ENCODE peak calls at places on chromosomes 5 and 9, in six cellular contexts. Q is MM.1S, P is AG04450, G is psoas muscle, I is body of pancreas, X is left ventricle myocardium inferior. A is an unnamed sample.

GRCh38 chr9:13033959-13034695 is 245.4 kb downstream of the MPDZ start:
- DNase-seq in I (peak), Q (peak), G (peak), X (peak), P (peak), A (peak)

GRCh38 chr9:107227696-107228258 is 55.3 kb upstream of the RAD23B start:
- DNase-seq in X (no peak), P (no peak), I (no peak), Q (no peak), G (no peak), A (no peak)

GRCh38 chr5:159208508-159209437 is 580 bp downstream of the RNF145 start:
- DNase-seq in Q (no peak), P (no peak), I (peak), X (peak), G (peak), A (no peak)

GRCh38 chr9:136423432-136424146 is 13.1 kb downstream of the PMPCA start:
- DNase-seq in X (no peak), G (no peak), P (no peak), Q (no peak), I (no peak), A (no peak)

GRCh38 chr5:107615173-107615856 is 55.4 kb downstream of the EFNA5 start:
- DNase-seq in I (no peak), G (no peak), P (no peak), Q (no peak), X (no peak), A (no peak)

GRCh38 chr5:137819768-137820167 is 47.9 kb upstream of the MYOT start:
- DNase-seq in P (no peak), G (no peak), I (no peak), X (no peak), Q (no peak), A (no peak)

GRCh38 chr9:134476256-134476941 is 150.1 kb downstream of the RXRA start:
- DNase-seq in P (no peak), I (no peak), X (no peak), G (no peak), Q (no peak), A (no peak)

GRCh38 chr9:72894342-72894741 is 58.5 kb downstream of the ALDH1A1 start:
- DNase-seq in G (no peak), I (no peak), Q (no peak), P (no peak), X (no peak), A (peak)

GRCh38 chr9:96644137-96644536 is 11.0 kb downstream of the PRXL2C start:
- DNase-seq in Q (no peak), G (no peak), X (no peak), I (no peak), P (no peak), A (no peak)

GRCh38 chr5:96952118-96952750 is 16.4 kb downstream of the LNPEP start:
- DNase-seq in X (no peak), G (no peak), I (no peak), Q (no peak), P (no peak), A (no peak)

GRCh38 chr9:85040141-85040540 is 370.6 kb downstream of the NTRK2 start:
- DNase-seq in P (no peak), I (no peak), Q (no peak), G (no peak), X (no peak), A (no peak)

GRCh38 chr5:33788922-33789321 is 102.9 kb downstream of the ADAMTS12 start:
- DNase-seq in I (no peak), X (no peak), G (no peak), P (peak), Q (no peak), A (peak)

GRCh38 chr5:91018185-91018584 is 364.9 kb downstream of the ARRDC3 start:
- DNase-seq in G (no peak), I (no peak), P (no peak), X (no peak), Q (no peak), A (no peak)
- H3K4me3 ChIP-seq in G (peak), I (no peak), P (no peak), X (no peak), Q (no peak), A (no peak)

DNA sequence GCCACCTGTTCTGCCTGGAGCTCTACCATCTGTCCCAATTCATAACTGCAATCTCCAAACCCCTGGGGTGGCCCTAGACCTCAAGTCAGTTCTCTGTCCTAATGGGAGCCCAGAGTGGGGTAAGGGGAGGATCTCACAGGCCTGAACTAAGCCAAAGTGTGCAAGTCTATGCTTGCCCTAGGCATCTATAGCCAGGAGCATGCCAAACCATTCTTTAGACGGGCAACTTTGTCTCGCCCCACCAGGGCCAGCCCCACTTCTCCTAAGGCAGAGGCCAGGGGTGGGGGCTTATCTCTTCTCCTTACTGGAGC is 3.3 kb downstream of the ACSL6 start:
- DNase-seq in I (no peak), P (no peak), G (no peak), X (no peak), Q (no peak), A (no peak)
- TF ChIP-seq CTCF in I (no peak), P (no peak), G (no peak), X (no peak), Q (no peak), A (no peak)

DNA sequence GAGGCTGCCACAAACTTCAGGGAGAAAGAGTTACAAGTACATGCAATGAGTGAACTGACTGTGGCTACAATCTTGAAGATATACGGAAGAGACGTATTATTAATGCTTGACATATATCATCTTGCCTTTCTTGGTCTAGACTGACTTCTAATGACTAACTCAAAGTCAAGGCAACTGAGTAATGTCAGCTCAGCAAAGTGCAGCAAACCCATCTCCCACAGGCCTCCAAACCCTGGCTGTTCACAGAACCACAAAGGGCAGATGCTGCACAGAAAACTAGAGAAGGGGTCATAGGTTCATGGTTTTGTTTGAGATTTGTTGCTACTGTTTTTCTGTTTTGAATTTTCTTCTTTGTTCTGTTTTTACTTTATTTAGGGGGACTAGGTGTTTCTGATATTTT is 21.0 kb downstream of the IL7R start:
- DNase-seq in Q (no peak), P (no peak), I (no peak), G (no peak), X (no peak), A (no peak)
- H3K4me3 ChIP-seq in Q (no peak), P (no peak), I (no peak), G (no peak), X (no peak), A (no peak)

DNA sequence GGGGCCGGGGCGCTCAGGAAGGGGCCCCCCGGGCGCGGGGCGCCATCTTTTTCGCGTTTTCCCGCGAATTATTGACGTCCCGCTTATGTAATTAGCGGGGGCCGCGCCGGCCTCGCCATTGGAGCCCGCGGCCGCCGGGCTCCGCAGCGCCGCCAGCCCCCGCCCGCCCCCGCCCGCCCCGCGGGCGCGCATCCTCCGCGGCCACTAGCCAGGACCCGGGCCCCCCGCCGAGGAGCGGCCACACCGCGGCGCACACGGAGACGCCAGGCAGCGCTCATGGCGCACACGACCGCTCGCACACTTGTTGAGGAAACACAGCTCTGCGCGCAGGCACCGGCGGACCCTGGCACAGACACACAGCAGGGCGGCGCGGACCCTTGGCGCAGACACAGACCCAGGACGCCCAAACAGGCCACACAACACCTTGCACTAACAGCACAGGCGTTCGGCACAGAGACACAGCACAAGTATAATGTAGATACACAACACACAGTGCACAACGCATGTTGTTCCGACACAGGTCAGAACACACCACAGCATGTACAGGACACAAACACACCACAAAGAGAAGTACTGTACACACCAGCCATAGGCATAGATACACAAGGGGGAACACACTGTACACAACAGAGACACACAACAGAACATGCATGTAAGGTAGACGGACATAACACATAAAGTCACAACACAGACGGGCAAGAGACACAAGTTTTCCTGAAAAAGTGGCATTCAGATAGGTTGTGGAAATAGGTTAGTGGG is 467 bp upstream of the PHF19 start:
- DNase-seq in G (peak), X (peak), Q (peak), I (peak), P (no peak), A (no peak)
- TF ChIP-seq CTCF in G (no peak), X (peak), Q (peak), I (no peak), P (peak), A (no peak)

DNA sequence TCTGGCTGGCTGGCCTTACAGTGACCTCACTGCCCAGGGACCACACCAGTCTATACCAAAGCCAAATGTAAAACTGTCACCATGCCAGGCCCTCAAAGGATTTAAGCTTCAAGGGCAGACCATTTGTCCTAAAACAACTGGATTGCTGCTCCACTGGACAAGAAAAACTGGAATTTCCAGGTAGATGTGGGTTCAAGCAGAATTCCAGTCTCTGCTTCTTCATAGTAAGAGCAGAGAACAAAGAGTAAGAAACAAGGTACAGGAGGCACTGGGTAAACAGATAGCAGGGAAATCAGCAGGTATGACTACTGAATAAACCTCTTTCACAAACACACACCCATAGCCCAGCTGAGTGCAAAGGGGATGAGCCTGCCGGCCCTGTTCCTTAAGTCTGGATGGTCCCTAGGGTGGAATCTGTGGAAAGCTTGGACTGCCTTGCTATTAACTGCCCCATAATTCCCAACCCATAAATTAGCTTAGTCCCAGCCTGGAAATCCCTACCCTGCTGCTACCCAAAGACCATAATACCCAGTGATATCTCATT is 5.5 kb downstream of the B4GALT1 start:
- DNase-seq in Q (no peak), P (no peak), G (no peak), I (peak), X (no peak), A (no peak)
- H3K4me3 ChIP-seq in Q (no peak), P (peak), G (peak), I (no peak), X (peak), A (peak)

GRCh38 chr9:92706218-92706940 is 36.4 kb upstream of the IPPK start:
- DNase-seq in I (no peak), P (no peak), Q (peak), G (no peak), X (no peak), A (no peak)
- TF ChIP-seq CTCF in I (peak), P (peak), Q (peak), G (peak), X (peak), A (peak)

DNA sequence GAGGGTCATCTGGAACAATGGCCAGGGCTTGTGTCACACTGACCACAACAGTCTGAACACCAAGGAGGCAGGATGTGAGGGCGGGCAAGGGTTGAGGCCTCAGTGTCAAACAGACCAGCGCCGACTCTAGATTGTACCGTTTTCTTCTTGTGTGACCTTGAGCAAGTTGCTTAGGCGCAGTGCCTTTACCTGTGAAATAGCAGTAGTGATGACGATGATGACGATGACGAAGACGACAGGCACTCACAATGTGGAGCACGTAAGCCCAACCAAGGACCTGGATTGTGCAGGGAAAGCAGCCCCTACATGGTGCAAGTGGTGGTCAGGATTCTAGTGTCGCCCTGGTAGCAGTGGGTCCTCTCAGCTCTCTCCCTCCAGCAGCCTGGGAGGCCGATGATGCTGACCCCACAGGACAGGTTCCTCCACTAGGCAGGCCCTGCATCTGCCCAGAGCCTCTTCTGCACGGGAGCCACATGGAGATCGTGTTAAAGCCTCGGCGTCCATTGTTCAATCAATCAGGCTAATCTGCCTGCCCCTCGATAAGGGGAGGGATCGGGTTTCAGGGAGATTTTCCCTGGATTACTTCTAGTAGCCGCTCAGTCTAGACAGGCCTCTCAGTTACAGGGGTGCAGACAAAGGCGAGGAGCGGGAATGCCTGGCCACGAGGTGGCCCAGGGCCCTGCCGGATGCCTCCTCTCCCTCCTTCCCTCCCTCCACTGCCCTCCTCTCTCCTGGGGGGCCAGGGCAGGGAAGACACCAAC is 91.7 kb downstream of the MACROH2A1 start:
- DNase-seq in G (no peak), Q (no peak), X (no peak), I (no peak), P (no peak), A (no peak)
- H3K4me3 ChIP-seq in G (no peak), Q (no peak), X (no peak), I (no peak), P (no peak), A (no peak)

DNA sequence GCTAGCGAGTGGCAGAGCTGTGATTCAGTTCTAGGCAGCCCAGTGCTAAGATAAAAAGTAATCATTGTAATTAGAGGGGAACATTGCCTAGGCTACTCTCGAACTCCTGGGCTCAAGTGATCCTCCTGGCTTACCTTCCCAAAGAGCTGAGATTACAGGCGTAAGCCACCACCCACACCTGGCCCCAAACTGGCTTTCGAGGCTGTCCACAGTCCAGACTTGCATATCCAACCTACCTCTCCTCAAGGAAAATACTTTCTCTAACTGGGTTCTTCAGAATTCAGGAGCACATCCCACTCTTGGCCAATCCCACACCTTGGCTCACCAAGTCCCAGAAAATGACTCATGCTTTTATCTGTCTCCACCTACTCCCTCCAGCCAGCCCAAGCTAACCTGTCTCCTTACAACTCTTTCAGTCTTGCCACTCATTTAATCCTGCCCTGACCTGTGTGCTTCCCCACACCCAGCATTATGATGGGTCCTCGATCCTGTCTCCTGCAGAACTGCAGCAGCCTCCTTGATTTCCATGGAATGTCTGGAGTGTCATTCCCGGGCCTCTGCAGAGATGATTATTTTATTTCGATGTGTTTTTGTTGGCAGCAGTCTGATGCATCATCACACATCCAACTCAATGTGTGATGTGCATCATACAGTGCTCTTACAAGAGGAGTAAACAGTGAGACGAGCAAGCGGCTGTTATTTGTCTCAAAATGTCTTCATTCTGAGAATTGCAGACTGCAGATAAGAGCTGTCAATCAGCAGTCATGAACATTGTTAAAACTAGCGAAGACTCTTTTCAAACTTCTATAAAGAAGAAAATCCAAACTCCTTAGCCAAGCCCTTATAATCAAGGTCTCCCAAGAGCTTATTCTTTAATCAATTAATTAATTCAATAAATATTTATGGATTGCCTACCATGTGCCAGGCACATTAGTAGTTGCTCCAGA is 167.3 kb downstream of the SEC61B start:
- DNase-seq in P (no peak), I (no peak), X (no peak), Q (no peak), G (no peak), A (no peak)
- TF ChIP-seq CTCF in P (no peak), I (no peak), X (no peak), Q (no peak), G (no peak), A (no peak)

GRCh38 chr5:173318338-173318737 is 9.9 kb downstream of the STC2 start:
- DNase-seq in X (no peak), Q (no peak), P (no peak), G (no peak), I (no peak), A (no peak)
- H3K4me3 ChIP-seq in X (no peak), Q (no peak), P (no peak), G (no peak), I (no peak), A (no peak)

GRCh38 chr5:81854485-81854884 is 103.6 kb upstream of the SSBP2 start:
- DNase-seq in I (no peak), G (no peak), X (no peak), Q (peak), P (no peak), A (no peak)

GRCh38 chr5:81855576-81855975 is 104.7 kb upstream of the SSBP2 start:
- DNase-seq in I (no peak), G (no peak), X (no peak), Q (no peak), P (no peak), A (no peak)

GRCh38 chr5:81853005-81853357 is 102.1 kb upstream of the SSBP2 start:
- DNase-seq in P (no peak), G (no peak), X (no peak), Q (peak), I (no peak), A (no peak)

GRCh38 chr5:81854915-81855314 is 104.0 kb upstream of the SSBP2 start:
- DNase-seq in P (no peak), Q (peak), X (no peak), I (no peak), G (no peak), A (no peak)

DNA sequence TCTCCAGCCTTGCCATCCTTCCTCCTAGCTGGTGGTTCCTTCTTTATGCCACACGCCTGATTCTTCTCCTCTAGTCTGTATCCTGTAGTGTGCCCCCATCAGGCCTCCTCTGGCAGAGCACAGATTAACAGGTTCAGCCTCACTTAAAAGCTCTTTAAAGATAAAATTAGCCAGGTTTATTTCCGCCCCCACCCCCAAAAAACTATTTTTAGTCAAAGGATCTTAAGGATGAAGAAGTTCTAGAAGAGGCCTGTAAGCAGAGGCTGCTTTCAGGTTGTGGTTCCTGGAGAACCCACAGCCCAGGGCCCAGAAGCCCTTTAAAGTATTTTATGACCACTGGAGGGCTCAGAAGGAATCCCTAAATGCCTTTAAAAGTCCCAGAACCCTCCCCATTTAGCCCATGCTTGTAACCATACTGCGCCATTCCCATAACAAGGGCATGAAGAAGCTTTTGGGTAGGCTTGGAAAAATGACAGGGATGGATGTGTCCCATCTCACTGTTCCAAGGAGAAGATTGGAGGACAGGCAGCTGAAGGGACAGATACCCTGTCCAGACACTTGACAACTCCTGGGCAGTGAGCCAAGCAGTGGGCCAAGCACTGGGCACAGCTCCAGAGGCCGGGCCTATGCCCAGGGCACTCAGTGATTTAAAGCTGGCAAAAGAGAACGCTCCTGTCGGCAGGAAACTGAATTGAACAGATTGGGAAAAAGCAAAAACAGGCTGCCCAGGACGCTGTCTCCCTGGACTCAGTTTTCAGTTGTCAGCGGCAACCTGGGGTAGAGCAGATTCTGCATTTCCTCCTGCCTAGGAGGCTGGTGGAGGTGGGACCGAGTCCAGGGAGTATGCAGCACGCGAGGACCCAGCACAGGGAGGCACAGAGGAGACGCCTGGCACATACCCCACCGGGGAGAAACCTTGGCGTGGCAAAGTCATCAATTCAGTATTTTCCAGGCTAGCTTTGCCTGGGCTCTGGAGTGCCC is 106.3 kb upstream of the SSBP2 start:
- DNase-seq in Q (peak), P (no peak), G (peak), I (peak), X (peak), A (no peak)
- TF ChIP-seq CTCF in Q (peak), P (peak), G (peak), I (peak), X (peak), A (peak)

A was measured in epithelial cell of proximal tubule.